ENCODE peak calls at places on chromosomes 6 and 20, in ten cellular contexts. One of them, this sample, is unnamed.

GRCh38 chr6:12467706-12468670 is 177.8 kb downstream of the EDN1 start:
- DNase-seq in amniotic stem cell: no peak
- DNase-seq in RPMI7951: peak; percentile 45
- DNase-seq in NCI-H2081: no peak
- DNase-seq in HT1080: no peak
- DNase-seq in endodermal cell: no peak
- DNase-seq in MV-4-11: peak; percentile 26
- DNase-seq in activated naive CD8-positive, alpha-beta T cell treated with anti-CD3 and anti-CD28 coated beads, Interleukin-2, amount 50 U/mL, for 24 hours: no peak
- DNase-seq in brain pericyte: no peak
- DNase-seq in NCI-H1930: no peak
- DNase-seq in this sample: no peak

GRCh38 chr6:64520050-64520449 is 884.4 kb downstream of the PHF3 start:
- DNase-seq in brain pericyte: peak; percentile 36
- DNase-seq in endodermal cell: no peak
- DNase-seq in RPMI7951: peak; percentile 79
- DNase-seq in MV-4-11: peak; percentile 83
- DNase-seq in activated naive CD8-positive, alpha-beta T cell treated with anti-CD3 and anti-CD28 coated beads, Interleukin-2, amount 50 U/mL, for 24 hours: no peak
- DNase-seq in amniotic stem cell: no peak
- DNase-seq in NCI-H2081: no peak
- DNase-seq in HT1080: peak; percentile 93
- DNase-seq in NCI-H1930: no peak
- DNase-seq in this sample: peak; percentile 10

GRCh38 chr20:37239026-37239451 is 22.6 kb downstream of the GHRH start:
- DNase-seq in amniotic stem cell: no peak
- DNase-seq in NCI-H2081: peak; percentile 55
- DNase-seq in RPMI7951: no peak
- DNase-seq in activated naive CD8-positive, alpha-beta T cell treated with anti-CD3 and anti-CD28 coated beads, Interleukin-2, amount 50 U/mL, for 24 hours: no peak
- DNase-seq in NCI-H1930: no peak
- DNase-seq in brain pericyte: no peak
- DNase-seq in HT1080: no peak
- DNase-seq in endodermal cell: no peak
- DNase-seq in MV-4-11: no peak
- DNase-seq in this sample: no peak

GRCh38 chr6:36976005-36976261 is 10.1 kb downstream of the MTCH1 start:
- DNase-seq in MV-4-11: no peak
- DNase-seq in activated naive CD8-positive, alpha-beta T cell treated with anti-CD3 and anti-CD28 coated beads, Interleukin-2, amount 50 U/mL, for 24 hours: no peak
- DNase-seq in RPMI7951: no peak
- DNase-seq in amniotic stem cell: no peak
- DNase-seq in endodermal cell: no peak
- DNase-seq in HT1080: no peak
- DNase-seq in NCI-H2081: no peak
- DNase-seq in NCI-H1930: no peak
- DNase-seq in brain pericyte: no peak
- DNase-seq in this sample: no peak

GRCh38 chr6:73062121-73062520 is 163.2 kb downstream of the KHDC1L start:
- DNase-seq in amniotic stem cell: no peak
- DNase-seq in brain pericyte: no peak
- DNase-seq in MV-4-11: no peak
- DNase-seq in RPMI7951: no peak
- DNase-seq in NCI-H2081: no peak
- DNase-seq in NCI-H1930: no peak
- DNase-seq in endodermal cell: no peak
- DNase-seq in HT1080: no peak
- DNase-seq in activated naive CD8-positive, alpha-beta T cell treated with anti-CD3 and anti-CD28 coated beads, Interleukin-2, amount 50 U/mL, for 24 hours: no peak
- DNase-seq in this sample: no peak

GRCh38 chr6:46217671-46218131 is 46.9 kb upstream of the ENPP5 start:
- DNase-seq in brain pericyte: no peak
- DNase-seq in NCI-H1930: no peak
- DNase-seq in endodermal cell: no peak
- DNase-seq in NCI-H2081: no peak
- DNase-seq in amniotic stem cell: no peak
- DNase-seq in HT1080: no peak
- DNase-seq in RPMI7951: no peak
- DNase-seq in activated naive CD8-positive, alpha-beta T cell treated with anti-CD3 and anti-CD28 coated beads, Interleukin-2, amount 50 U/mL, for 24 hours: peak; percentile 18
- DNase-seq in MV-4-11: peak; percentile 89
- DNase-seq in this sample: peak; percentile 55

GRCh38 chr6:53322188-53323029 is 26.3 kb downstream of the ELOVL5 start:
- DNase-seq in endodermal cell: no peak
- DNase-seq in activated naive CD8-positive, alpha-beta T cell treated with anti-CD3 and anti-CD28 coated beads, Interleukin-2, amount 50 U/mL, for 24 hours: no peak
- DNase-seq in NCI-H2081: no peak
- DNase-seq in MV-4-11: peak; percentile 57
- DNase-seq in NCI-H1930: no peak
- DNase-seq in HT1080: no peak
- DNase-seq in amniotic stem cell: no peak
- DNase-seq in RPMI7951: no peak
- DNase-seq in brain pericyte: peak; percentile 44
- DNase-seq in this sample: no peak

GRCh38 chr6:7803219-7803618 is 77.3 kb downstream of the BMP6 start:
- DNase-seq in brain pericyte: no peak
- DNase-seq in endodermal cell: no peak
- DNase-seq in activated naive CD8-positive, alpha-beta T cell treated with anti-CD3 and anti-CD28 coated beads, Interleukin-2, amount 50 U/mL, for 24 hours: no peak
- DNase-seq in NCI-H2081: no peak
- DNase-seq in HT1080: no peak
- DNase-seq in MV-4-11: no peak
- DNase-seq in amniotic stem cell: no peak
- DNase-seq in NCI-H1930: no peak
- DNase-seq in RPMI7951: no peak
- DNase-seq in this sample: no peak

GRCh38 chr6:128118401-128118800 is 217.5 kb upstream of the THEMIS start:
- DNase-seq in NCI-H2081: no peak
- DNase-seq in RPMI7951: peak; percentile 64
- DNase-seq in activated naive CD8-positive, alpha-beta T cell treated with anti-CD3 and anti-CD28 coated beads, Interleukin-2, amount 50 U/mL, for 24 hours: no peak
- DNase-seq in endodermal cell: no peak
- DNase-seq in MV-4-11: no peak
- DNase-seq in NCI-H1930: no peak
- DNase-seq in brain pericyte: no peak
- DNase-seq in HT1080: no peak
- DNase-seq in amniotic stem cell: no peak
- DNase-seq in this sample: no peak